ENCODE peak calls at places on chromosomes 12 and 14, in four cellular contexts. One of them, this sample, is unnamed.
A peak's percentile ranks its signal among the peaks of the same experiment; 100 is the strongest.

GRCh38 chr14:102913341-102914211 is 8.9 kb upstream of the AMN start:
- DNase-seq in cardiac muscle cell: no peak
- DNase-seq in psoas muscle: peak; percentile 15
- DNase-seq in HEK293T: no peak
- DNase-seq in this sample: no peak

GRCh38 chr14:51210594-51210993 is 29.5 kb upstream of the TMX1 start:
- DNase-seq in HEK293T: no peak
- DNase-seq in cardiac muscle cell: no peak
- DNase-seq in psoas muscle: no peak
- DNase-seq in this sample: no peak

GRCh38 chr14:24072436-24072835 is 1.1 kb downstream of the CPNE6 start:
- DNase-seq in cardiac muscle cell: no peak
- DNase-seq in HEK293T: no peak
- DNase-seq in psoas muscle: no peak
- DNase-seq in this sample: no peak

GRCh38 chr12:109761631-109761950 is 48.0 kb downstream of the FAM222A start:
- DNase-seq in cardiac muscle cell: no peak
- DNase-seq in psoas muscle: peak; percentile 23
- DNase-seq in HEK293T: no peak
- DNase-seq in this sample: no peak

GRCh38 chr14:105849933-105850626 is 323.7 kb downstream of the TMEM121 start:
- DNase-seq in cardiac muscle cell: no peak
- DNase-seq in psoas muscle: no peak
- DNase-seq in HEK293T: no peak
- DNase-seq in this sample: no peak

GRCh38 chr12:19150273-19150895 is 20.9 kb downstream of the PLEKHA5 start:
- DNase-seq in cardiac muscle cell: no peak
- DNase-seq in HEK293T: no peak
- DNase-seq in psoas muscle: no peak
- DNase-seq in this sample: no peak

GRCh38 chr14:63787995-63788946 is 60.4 kb upstream of the SGPP1 start:
- DNase-seq in cardiac muscle cell: no peak
- DNase-seq in psoas muscle: no peak
- DNase-seq in HEK293T: no peak
- DNase-seq in this sample: no peak

GRCh38 chr14:74551431-74551830 is 57.9 kb downstream of the ISCA2 start:
- DNase-seq in psoas muscle: peak; percentile 21
- DNase-seq in cardiac muscle cell: no peak
- DNase-seq in HEK293T: no peak
- DNase-seq in this sample: no peak

GRCh38 chr12:3083949-3084348 is 6.8 kb downstream of the TSPAN9 start:
- DNase-seq in cardiac muscle cell: no peak
- DNase-seq in HEK293T: no peak
- DNase-seq in psoas muscle: no peak
- DNase-seq in this sample: no peak

GRCh38 chr14:106372870-106373657 is 846.7 kb downstream of the TMEM121 start:
- DNase-seq in cardiac muscle cell: no peak
- DNase-seq in psoas muscle: peak; percentile 50
- DNase-seq in HEK293T: peak; percentile 77
- DNase-seq in this sample: no peak

GRCh38 chr14:90061849-90062794 is at the start of gene KCNK13:
- DNase-seq in psoas muscle: no peak
- DNase-seq in cardiac muscle cell: peak; percentile 43
- DNase-seq in HEK293T: peak; percentile 25
- DNase-seq in this sample: peak; percentile 12

This sample was measured in endothelial cell.